ENCODE peak calls at places on chromosomes 6 and 20, in seven cellular contexts. F, V, E, X, Q, M and Y are unnamed samples.

GRCh38 chr20:59988141-59988540 is 29.9 kb downstream of the CDH26 start:
- DNase-seq in Q (peak), X (no peak), E (no peak), V (peak), M (peak), F (no peak), Y (no peak)

GRCh38 chr6:15443119-15443518 is 197.2 kb downstream of the JARID2 start:
- DNase-seq in M (no peak), Q (peak), E (no peak), F (no peak), V (no peak), X (no peak), Y (peak)

GRCh38 chr6:14876778-14877613 is 368.9 kb upstream of the JARID2 start:
- DNase-seq in Q (peak), V (no peak), M (peak), X (no peak), E (no peak), F (no peak), Y (peak)

GRCh38 chr6:44256291-44257006 is 879 bp downstream of the SLC35B2 start:
- DNase-seq in V (no peak), Q (no peak), F (peak), E (no peak), X (no peak), M (peak), Y (peak)

GRCh38 chr6:92759195-92759594 is 660.2 kb downstream of the EPHA7 start:
- DNase-seq in X (no peak), V (no peak), E (no peak), Q (no peak), M (no peak), F (no peak), Y (no peak)

GRCh38 chr6:25439368-25439767 is 160.2 kb downstream of the CARMIL1 start:
- DNase-seq in E (no peak), F (no peak), V (no peak), M (no peak), Q (no peak), X (no peak), Y (no peak)

GRCh38 chr20:31990958-31991705 is 19.1 kb upstream of the CCM2L start:
- DNase-seq in X (no peak), M (no peak), Q (no peak), E (no peak), F (no peak), V (no peak), Y (peak)

GRCh38 chr20:24781061-24781980 is 167.7 kb upstream of the CST7 start:
- DNase-seq in F (no peak), X (peak), V (no peak), Q (peak), M (peak), E (no peak), Y (peak)

GRCh38 chr6:124007915-124008688 is 204.4 kb downstream of the NKAIN2 start:
- DNase-seq in X (no peak), Q (no peak), F (no peak), E (no peak), M (no peak), V (no peak), Y (no peak)

GRCh38 chr6:6725120-6725833 is 136.8 kb downstream of the LY86 start:
- DNase-seq in M (no peak), V (no peak), E (no peak), Q (no peak), X (peak), F (no peak), Y (no peak)

GRCh38 chr6:40308533-40309306 is 278.4 kb downstream of the LRFN2 start:
- DNase-seq in E (peak), M (peak), F (peak), V (peak), X (peak), Q (peak), Y (no peak)

GRCh38 chr6:118921084-118921483 is 13.9 kb downstream of the MCM9 start:
- DNase-seq in X (no peak), V (no peak), E (no peak), M (no peak), F (no peak), Q (no peak), Y (no peak)

GRCh38 chr6:161922631-161923119 is 648.8 kb upstream of the AGPAT4 start:
- DNase-seq in F (no peak), V (peak), X (peak), E (peak), M (peak), Q (peak), Y (no peak)

GRCh38 chr6:16179970-16180431 is 51.1 kb downstream of the MYLIP start:
- DNase-seq in X (no peak), E (no peak), F (peak), Q (no peak), V (no peak), M (no peak), Y (no peak)

GRCh38 chr6:49551126-49551865 is 828 bp downstream of the C6orf141 start:
- DNase-seq in V (no peak), Q (no peak), E (peak), M (peak), F (no peak), X (peak), Y (no peak)

GRCh38 chr6:53771780-53772624 is 22.8 kb upstream of the LRRC1 start:
- DNase-seq in Q (peak), M (no peak), E (no peak), V (no peak), X (no peak), F (no peak), Y (peak)

GRCh38 chr6:35046862-35047261 is 94.3 kb downstream of the TCP11 start:
- DNase-seq in F (no peak), M (no peak), Q (no peak), V (no peak), E (no peak), X (no peak), Y (no peak)

GRCh38 chr20:56245761-56246160 is 2.8 kb upstream of the MC3R start:
- DNase-seq in Q (no peak), M (no peak), V (no peak), E (no peak), X (no peak), F (no peak), Y (no peak)

GRCh38 chr6:117487831-117488230 is 5.4 kb downstream of the DCBLD1 start:
- DNase-seq in Q (peak), M (no peak), V (no peak), F (no peak), X (no peak), E (no peak), Y (no peak)

GRCh38 chr6:99662616-99663015 is 56.0 kb downstream of the PRDM13 start:
- DNase-seq in F (no peak), X (no peak), M (no peak), V (no peak), Q (no peak), E (no peak), Y (no peak)

GRCh38 chr6:136961848-136962247 is 39.7 kb downstream of the SLC35D3 start:
- DNase-seq in V (no peak), M (no peak), Q (no peak), X (no peak), E (no peak), F (no peak), Y (no peak)

GRCh38 chr6:75437451-75438185 is 56.0 kb downstream of the FILIP1 start:
- DNase-seq in Q (peak), M (no peak), E (no peak), F (no peak), X (no peak), V (no peak), Y (peak)

GRCh38 chr20:58692579-58693225 is at the start of gene NPEPL1:
- DNase-seq in V (no peak), X (peak), F (peak), Q (peak), E (peak), M (peak), Y (peak)

GRCh38 chr6:170031684-170032121 is 259.2 kb downstream of the DLL1 start:
- DNase-seq in V (no peak), E (no peak), F (no peak), M (no peak), Q (no peak), X (no peak), Y (peak)

GRCh38 chr6:30287139-30287538 is 39.6 kb upstream of the TRIM39 start:
- DNase-seq in E (no peak), M (no peak), F (no peak), X (no peak), V (no peak), Q (no peak), Y (no peak)

GRCh38 chr20:53738945-53739798 is 145.5 kb upstream of the ZNF217 start:
- DNase-seq in F (no peak), V (no peak), E (no peak), M (no peak), Q (no peak), X (no peak), Y (no peak)